ENCODE peak calls at places on chromosomes 11 and 22, in eight cellular contexts. One of them, this sample, is unnamed.

GRCh38 chr22:22884888-22885840 is 2.5 kb upstream of the IGLL5 start:
- DNase-seq in GF-D8: no peak
- DNase-seq in activated naive CD4-positive, alpha-beta T cell treated with Interleukin-2 at 50 U/mL for 16 hours: no peak
- DNase-seq in EH: no peak
- DNase-seq in GOT3: no peak
- DNase-seq in progenitor cell of endocrine pancreas: no peak
- DNase-seq in NCI-H510A: no peak
- DNase-seq in T-helper 9 cell: no peak
- DNase-seq in this sample: no peak

GRCh38 chr11:74154621-74155281 is 16.1 kb downstream of the C2CD3 start:
- DNase-seq in activated naive CD4-positive, alpha-beta T cell treated with Interleukin-2 at 50 U/mL for 16 hours: no peak
- DNase-seq in EH: peak; percentile 56
- DNase-seq in NCI-H510A: no peak
- DNase-seq in GF-D8: no peak
- DNase-seq in progenitor cell of endocrine pancreas: no peak
- DNase-seq in T-helper 9 cell: no peak
- DNase-seq in GOT3: no peak
- DNase-seq in this sample: peak; percentile 50

GRCh38 chr11:88813233-88813915 is 252.4 kb downstream of the GRM5 start:
- DNase-seq in EH: no peak
- DNase-seq in NCI-H510A: no peak
- DNase-seq in activated naive CD4-positive, alpha-beta T cell treated with Interleukin-2 at 50 U/mL for 16 hours: no peak
- DNase-seq in GF-D8: no peak
- DNase-seq in progenitor cell of endocrine pancreas: no peak
- DNase-seq in T-helper 9 cell: no peak
- DNase-seq in GOT3: no peak
- DNase-seq in this sample: no peak

GRCh38 chr22:19065929-19066328 is 56.3 kb downstream of the DGCR2 start:
- DNase-seq in T-helper 9 cell: no peak
- DNase-seq in NCI-H510A: no peak
- DNase-seq in EH: no peak
- DNase-seq in progenitor cell of endocrine pancreas: no peak
- DNase-seq in GOT3: no peak
- DNase-seq in GF-D8: no peak
- DNase-seq in activated naive CD4-positive, alpha-beta T cell treated with Interleukin-2 at 50 U/mL for 16 hours: no peak
- DNase-seq in this sample: no peak

GRCh38 chr22:43890901-43891331 is 897 bp downstream of the PNPLA5 start:
- DNase-seq in activated naive CD4-positive, alpha-beta T cell treated with Interleukin-2 at 50 U/mL for 16 hours: no peak
- DNase-seq in GOT3: no peak
- DNase-seq in GF-D8: no peak
- DNase-seq in NCI-H510A: no peak
- DNase-seq in EH: no peak
- DNase-seq in T-helper 9 cell: no peak
- DNase-seq in progenitor cell of endocrine pancreas: no peak
- DNase-seq in this sample: no peak

GRCh38 chr22:46002757-46003270 is 25.9 kb upstream of the WNT7B start:
- DNase-seq in progenitor cell of endocrine pancreas: no peak
- DNase-seq in GF-D8: no peak
- DNase-seq in EH: peak; percentile 96
- DNase-seq in activated naive CD4-positive, alpha-beta T cell treated with Interleukin-2 at 50 U/mL for 16 hours: no peak
- DNase-seq in NCI-H510A: no peak
- DNase-seq in T-helper 9 cell: no peak
- DNase-seq in GOT3: no peak
- DNase-seq in this sample: peak; percentile 94

GRCh38 chr22:30609260-30610185 is 2.5 kb downstream of the TCN2 start:
- DNase-seq in activated naive CD4-positive, alpha-beta T cell treated with Interleukin-2 at 50 U/mL for 16 hours: no peak
- DNase-seq in progenitor cell of endocrine pancreas: no peak
- DNase-seq in GOT3: no peak
- DNase-seq in T-helper 9 cell: no peak
- DNase-seq in EH: peak; percentile 89
- DNase-seq in NCI-H510A: no peak
- DNase-seq in GF-D8: peak; percentile 77
- DNase-seq in this sample: peak; percentile 87

GRCh38 chr11:118438314-118438931 is 2.1 kb downstream of the KMT2A start:
- DNase-seq in GOT3: no peak
- DNase-seq in GF-D8: peak; percentile 77
- DNase-seq in T-helper 9 cell: peak; percentile 37
- DNase-seq in EH: peak; percentile 88
- DNase-seq in activated naive CD4-positive, alpha-beta T cell treated with Interleukin-2 at 50 U/mL for 16 hours: peak; percentile 53
- DNase-seq in progenitor cell of endocrine pancreas: no peak
- DNase-seq in NCI-H510A: peak; percentile 57
- DNase-seq in this sample: peak; percentile 62

GRCh38 chr22:22704156-22704946 is 59.9 kb downstream of the GGTLC2 start:
- DNase-seq in GF-D8: no peak
- DNase-seq in GOT3: no peak
- DNase-seq in T-helper 9 cell: no peak
- DNase-seq in EH: no peak
- DNase-seq in progenitor cell of endocrine pancreas: no peak
- DNase-seq in activated naive CD4-positive, alpha-beta T cell treated with Interleukin-2 at 50 U/mL for 16 hours: no peak
- DNase-seq in NCI-H510A: no peak
- DNase-seq in this sample: no peak

GRCh38 chr11:85886089-85887056 is 31.2 kb downstream of the CCDC83 start:
- DNase-seq in T-helper 9 cell: no peak
- DNase-seq in NCI-H510A: no peak
- DNase-seq in progenitor cell of endocrine pancreas: no peak
- DNase-seq in activated naive CD4-positive, alpha-beta T cell treated with Interleukin-2 at 50 U/mL for 16 hours: no peak
- DNase-seq in EH: peak; percentile 86
- DNase-seq in GOT3: no peak
- DNase-seq in GF-D8: no peak
- DNase-seq in this sample: no peak

GRCh38 chr22:27045103-27045940 is 387.9 kb downstream of the MIAT start:
- DNase-seq in NCI-H510A: no peak
- DNase-seq in T-helper 9 cell: no peak
- DNase-seq in GF-D8: no peak
- DNase-seq in EH: peak; percentile 70
- DNase-seq in GOT3: no peak
- DNase-seq in activated naive CD4-positive, alpha-beta T cell treated with Interleukin-2 at 50 U/mL for 16 hours: no peak
- DNase-seq in progenitor cell of endocrine pancreas: no peak
- DNase-seq in this sample: peak; percentile 93

GRCh38 chr11:80346660-80347059 is 905.8 kb upstream of the TENM4 start:
- DNase-seq in EH: no peak
- DNase-seq in progenitor cell of endocrine pancreas: no peak
- DNase-seq in NCI-H510A: no peak
- DNase-seq in activated naive CD4-positive, alpha-beta T cell treated with Interleukin-2 at 50 U/mL for 16 hours: no peak
- DNase-seq in GOT3: no peak
- DNase-seq in T-helper 9 cell: no peak
- DNase-seq in GF-D8: no peak
- DNase-seq in this sample: peak; percentile 32

GRCh38 chr11:68845351-68846002 is 3.8 kb upstream of the CPT1A start:
- DNase-seq in NCI-H510A: no peak
- DNase-seq in activated naive CD4-positive, alpha-beta T cell treated with Interleukin-2 at 50 U/mL for 16 hours: no peak
- DNase-seq in GF-D8: no peak
- DNase-seq in T-helper 9 cell: no peak
- DNase-seq in progenitor cell of endocrine pancreas: no peak
- DNase-seq in EH: no peak
- DNase-seq in GOT3: no peak
- DNase-seq in this sample: no peak

GRCh38 chr11:47566166-47566546 is 757 bp downstream of the PTPMT1 start:
- DNase-seq in EH: peak; percentile 23
- DNase-seq in T-helper 9 cell: no peak
- DNase-seq in GF-D8: no peak
- DNase-seq in activated naive CD4-positive, alpha-beta T cell treated with Interleukin-2 at 50 U/mL for 16 hours: no peak
- DNase-seq in progenitor cell of endocrine pancreas: no peak
- DNase-seq in GOT3: no peak
- DNase-seq in NCI-H510A: no peak
- DNase-seq in this sample: peak; percentile 38

GRCh38 chr11:2100361-2101170 is 38.6 kb downstream of the IGF2 start:
- DNase-seq in T-helper 9 cell: no peak
- DNase-seq in NCI-H510A: no peak
- DNase-seq in GOT3: no peak
- DNase-seq in activated naive CD4-positive, alpha-beta T cell treated with Interleukin-2 at 50 U/mL for 16 hours: no peak
- DNase-seq in progenitor cell of endocrine pancreas: no peak
- DNase-seq in GF-D8: no peak
- DNase-seq in EH: no peak
- DNase-seq in this sample: no peak

GRCh38 chr22:17199131-17199731 is 20.0 kb downstream of the ADA2 start:
- DNase-seq in activated naive CD4-positive, alpha-beta T cell treated with Interleukin-2 at 50 U/mL for 16 hours: no peak
- DNase-seq in GOT3: no peak
- DNase-seq in NCI-H510A: peak; percentile 71
- DNase-seq in progenitor cell of endocrine pancreas: peak; percentile 21
- DNase-seq in GF-D8: no peak
- DNase-seq in EH: peak; percentile 78
- DNase-seq in T-helper 9 cell: no peak
- DNase-seq in this sample: peak; percentile 65

GRCh38 chr22:29813563-29813962 is 24.5 kb downstream of the ASCC2 start:
- DNase-seq in progenitor cell of endocrine pancreas: no peak
- DNase-seq in NCI-H510A: no peak
- DNase-seq in T-helper 9 cell: no peak
- DNase-seq in GOT3: no peak
- DNase-seq in EH: no peak
- DNase-seq in GF-D8: no peak
- DNase-seq in activated naive CD4-positive, alpha-beta T cell treated with Interleukin-2 at 50 U/mL for 16 hours: no peak
- DNase-seq in this sample: peak; percentile 48

GRCh38 chr11:128901655-128902514 is 10.7 kb downstream of the KCNJ5 start:
- DNase-seq in GF-D8: no peak
- DNase-seq in EH: no peak
- DNase-seq in GOT3: no peak
- DNase-seq in T-helper 9 cell: no peak
- DNase-seq in activated naive CD4-positive, alpha-beta T cell treated with Interleukin-2 at 50 U/mL for 16 hours: no peak
- DNase-seq in NCI-H510A: no peak
- DNase-seq in progenitor cell of endocrine pancreas: no peak
- DNase-seq in this sample: no peak

GRCh38 chr11:68370211-68371111 is 58.1 kb downstream of the LRP5 start:
- DNase-seq in activated naive CD4-positive, alpha-beta T cell treated with Interleukin-2 at 50 U/mL for 16 hours: no peak
- DNase-seq in GF-D8: no peak
- DNase-seq in T-helper 9 cell: no peak
- DNase-seq in GOT3: no peak
- DNase-seq in NCI-H510A: no peak
- DNase-seq in progenitor cell of endocrine pancreas: no peak
- DNase-seq in EH: peak; percentile 33
- DNase-seq in this sample: no peak

GRCh38 chr11:9498457-9499078 is 37.8 kb downstream of the ZNF143 start:
- DNase-seq in EH: no peak
- DNase-seq in NCI-H510A: no peak
- DNase-seq in GF-D8: no peak
- DNase-seq in GOT3: no peak
- DNase-seq in progenitor cell of endocrine pancreas: no peak
- DNase-seq in T-helper 9 cell: no peak
- DNase-seq in activated naive CD4-positive, alpha-beta T cell treated with Interleukin-2 at 50 U/mL for 16 hours: no peak
- DNase-seq in this sample: no peak

GRCh38 chr11:63616953-63617352 is 2.7 kb upstream of the PLAAT3 start:
- DNase-seq in progenitor cell of endocrine pancreas: no peak
- DNase-seq in EH: no peak
- DNase-seq in activated naive CD4-positive, alpha-beta T cell treated with Interleukin-2 at 50 U/mL for 16 hours: no peak
- DNase-seq in GF-D8: no peak
- DNase-seq in T-helper 9 cell: no peak
- DNase-seq in NCI-H510A: no peak
- DNase-seq in GOT3: no peak
- DNase-seq in this sample: no peak

GRCh38 chr11:35487532-35488078 is 37.8 kb downstream of the PAMR1 start:
- DNase-seq in EH: peak; percentile 56
- DNase-seq in GOT3: no peak
- DNase-seq in GF-D8: no peak
- DNase-seq in NCI-H510A: no peak
- DNase-seq in T-helper 9 cell: no peak
- DNase-seq in activated naive CD4-positive, alpha-beta T cell treated with Interleukin-2 at 50 U/mL for 16 hours: no peak
- DNase-seq in progenitor cell of endocrine pancreas: peak; percentile 23
- DNase-seq in this sample: peak; percentile 43

GRCh38 chr11:104663190-104664140 is 234.8 kb downstream of the CASP12 start:
- DNase-seq in progenitor cell of endocrine pancreas: no peak
- DNase-seq in EH: peak; percentile 0
- DNase-seq in T-helper 9 cell: no peak
- DNase-seq in NCI-H510A: no peak
- DNase-seq in GOT3: no peak
- DNase-seq in activated naive CD4-positive, alpha-beta T cell treated with Interleukin-2 at 50 U/mL for 16 hours: no peak
- DNase-seq in GF-D8: no peak
- DNase-seq in this sample: peak; percentile 93

GRCh38 chr11:111986589-111986988 is 38.6 kb upstream of the DLAT start:
- DNase-seq in EH: no peak
- DNase-seq in activated naive CD4-positive, alpha-beta T cell treated with Interleukin-2 at 50 U/mL for 16 hours: no peak
- DNase-seq in progenitor cell of endocrine pancreas: no peak
- DNase-seq in NCI-H510A: no peak
- DNase-seq in GOT3: no peak
- DNase-seq in GF-D8: no peak
- DNase-seq in T-helper 9 cell: no peak
- DNase-seq in this sample: no peak

GRCh38 chr22:34414467-34415440 is 494.5 kb upstream of the LARGE1 start:
- DNase-seq in progenitor cell of endocrine pancreas: peak; percentile 73
- DNase-seq in T-helper 9 cell: no peak
- DNase-seq in activated naive CD4-positive, alpha-beta T cell treated with Interleukin-2 at 50 U/mL for 16 hours: no peak
- DNase-seq in GOT3: no peak
- DNase-seq in EH: peak; percentile 22
- DNase-seq in GF-D8: peak; percentile 18
- DNase-seq in NCI-H510A: no peak
- DNase-seq in this sample: peak; percentile 65

GRCh38 chr22:43533131-43533530 is 121.3 kb downstream of the MPPED1 start:
- DNase-seq in NCI-H510A: no peak
- DNase-seq in progenitor cell of endocrine pancreas: peak; percentile 0
- DNase-seq in activated naive CD4-positive, alpha-beta T cell treated with Interleukin-2 at 50 U/mL for 16 hours: no peak
- DNase-seq in T-helper 9 cell: no peak
- DNase-seq in GF-D8: no peak
- DNase-seq in GOT3: no peak
- DNase-seq in EH: no peak
- DNase-seq in this sample: no peak

GRCh38 chr11:107916671-107917241 is 11.5 kb upstream of the RAB39A start:
- DNase-seq in GOT3: no peak
- DNase-seq in EH: peak; percentile 19
- DNase-seq in progenitor cell of endocrine pancreas: peak; percentile 15
- DNase-seq in T-helper 9 cell: peak; percentile 41
- DNase-seq in GF-D8: no peak
- DNase-seq in NCI-H510A: peak; percentile 9
- DNase-seq in activated naive CD4-positive, alpha-beta T cell treated with Interleukin-2 at 50 U/mL for 16 hours: peak; percentile 18
- DNase-seq in this sample: no peak

GRCh38 chr11:115920841-115921480 is 416.7 kb upstream of the CADM1 start:
- DNase-seq in progenitor cell of endocrine pancreas: no peak
- DNase-seq in GOT3: no peak
- DNase-seq in NCI-H510A: no peak
- DNase-seq in activated naive CD4-positive, alpha-beta T cell treated with Interleukin-2 at 50 U/mL for 16 hours: no peak
- DNase-seq in EH: no peak
- DNase-seq in T-helper 9 cell: no peak
- DNase-seq in GF-D8: no peak
- DNase-seq in this sample: no peak

GRCh38 chr11:76551400-76551799 is 106.6 kb downstream of the EMSY start:
- DNase-seq in EH: peak; percentile 22
- DNase-seq in GF-D8: no peak
- DNase-seq in activated naive CD4-positive, alpha-beta T cell treated with Interleukin-2 at 50 U/mL for 16 hours: no peak
- DNase-seq in GOT3: no peak
- DNase-seq in NCI-H510A: no peak
- DNase-seq in progenitor cell of endocrine pancreas: no peak
- DNase-seq in T-helper 9 cell: no peak
- DNase-seq in this sample: no peak

GRCh38 chr22:46114518-46115387 is 35.6 kb upstream of the PPARA start:
- DNase-seq in NCI-H510A: no peak
- DNase-seq in progenitor cell of endocrine pancreas: no peak
- DNase-seq in T-helper 9 cell: no peak
- DNase-seq in EH: peak; percentile 37
- DNase-seq in GOT3: no peak
- DNase-seq in activated naive CD4-positive, alpha-beta T cell treated with Interleukin-2 at 50 U/mL for 16 hours: no peak
- DNase-seq in GF-D8: no peak
- DNase-seq in this sample: peak; percentile 55

GRCh38 chr11:57499413-57499982 is 16.0 kb downstream of the SLC43A1 start:
- DNase-seq in GOT3: peak; percentile 42
- DNase-seq in EH: peak; percentile 92
- DNase-seq in T-helper 9 cell: no peak
- DNase-seq in activated naive CD4-positive, alpha-beta T cell treated with Interleukin-2 at 50 U/mL for 16 hours: peak; percentile 16
- DNase-seq in progenitor cell of endocrine pancreas: peak; percentile 93
- DNase-seq in NCI-H510A: no peak
- DNase-seq in GF-D8: no peak
- DNase-seq in this sample: peak; percentile 85

GRCh38 chr11:8229299-8230177 is 34.1 kb downstream of the LMO1 start:
- DNase-seq in EH: peak; percentile 43
- DNase-seq in T-helper 9 cell: no peak
- DNase-seq in GOT3: no peak
- DNase-seq in NCI-H510A: no peak
- DNase-seq in activated naive CD4-positive, alpha-beta T cell treated with Interleukin-2 at 50 U/mL for 16 hours: no peak
- DNase-seq in progenitor cell of endocrine pancreas: no peak
- DNase-seq in GF-D8: no peak
- DNase-seq in this sample: peak; percentile 84

GRCh38 chr11:131734871-131735270 is 364.5 kb downstream of the NTM start:
- DNase-seq in EH: no peak
- DNase-seq in T-helper 9 cell: no peak
- DNase-seq in NCI-H510A: no peak
- DNase-seq in GOT3: no peak
- DNase-seq in activated naive CD4-positive, alpha-beta T cell treated with Interleukin-2 at 50 U/mL for 16 hours: no peak
- DNase-seq in GF-D8: no peak
- DNase-seq in progenitor cell of endocrine pancreas: no peak
- DNase-seq in this sample: no peak

GRCh38 chr11:103832762-103833161 is 203.7 kb upstream of the DDI1 start:
- DNase-seq in GOT3: no peak
- DNase-seq in T-helper 9 cell: no peak
- DNase-seq in EH: peak; percentile 32
- DNase-seq in GF-D8: no peak
- DNase-seq in NCI-H510A: no peak
- DNase-seq in progenitor cell of endocrine pancreas: no peak
- DNase-seq in activated naive CD4-positive, alpha-beta T cell treated with Interleukin-2 at 50 U/mL for 16 hours: no peak
- DNase-seq in this sample: peak; percentile 30

This sample was measured in M059J.